ENCODE peak calls at places on chromosomes 7 and 10, in nine cellular contexts. C, E, H, X, T, K, P, R and D are unnamed samples.

GRCh38 chr7:73999664-74000420 is 28.1 kb upstream of the ELN start:
- DNase-seq in C (peak; percentile 77), E (no peak), H (no peak), X (no peak), T (no peak), K (no peak), P (no peak), R (peak; percentile 84), D (no peak)

GRCh38 chr10:104925232-104925851 is 284.3 kb downstream of the SORCS3 start:
- DNase-seq in C (no peak), E (no peak), H (no peak), X (peak; percentile 49), T (no peak), K (peak; percentile 16), P (no peak), R (peak; percentile 26), D (no peak)

GRCh38 chr7:69645683-69646082 is 47.4 kb downstream of the AUTS2 start:
- DNase-seq in C (no peak), E (no peak), H (no peak), X (no peak), T (no peak), K (no peak), P (no peak), R (no peak), D (no peak)

GRCh38 chr7:25580156-25580555 is 351.9 kb upstream of the NPVF start:
- DNase-seq in C (no peak), E (no peak), H (no peak), X (no peak), T (no peak), K (no peak), P (no peak), R (no peak), D (no peak)

GRCh38 chr7:114901771-114902170 is 20.1 kb upstream of the MDFIC start:
- DNase-seq in C (peak; percentile 30), E (no peak), H (peak; percentile 46), X (peak; percentile 87), T (no peak), K (no peak), P (no peak), R (peak; percentile 48), D (no peak)

GRCh38 chr7:96710544-96710943 is 898 bp upstream of the SEM1 start:
- DNase-seq in C (no peak), E (no peak), H (no peak), X (no peak), T (no peak), K (no peak), P (no peak), R (no peak), D (no peak)

GRCh38 chr7:148622887-148623585 is 32.5 kb downstream of the C7orf33 start:
- DNase-seq in C (no peak), E (no peak), H (no peak), X (no peak), T (no peak), K (no peak), P (no peak), R (no peak), D (no peak)

GRCh38 chr10:15384154-15384553 is 13.1 kb upstream of the FAM171A1 start:
- DNase-seq in C (no peak), E (no peak), H (no peak), X (peak; percentile 2), T (no peak), K (no peak), P (no peak), R (no peak), D (no peak)

GRCh38 chr7:76427635-76428034 is 2.9 kb downstream of the ZP3 start:
- DNase-seq in C (no peak), E (no peak), H (no peak), X (no peak), T (no peak), K (no peak), P (no peak), R (no peak), D (no peak)

GRCh38 chr7:76424413-76425111 is at the start of gene ZP3:
- DNase-seq in C (no peak), E (peak; percentile 40), H (no peak), X (no peak), T (no peak), K (no peak), P (no peak), R (no peak), D (no peak)

GRCh38 chr7:76426246-76426645 is 1.5 kb downstream of the ZP3 start:
- DNase-seq in C (no peak), E (no peak), H (no peak), X (no peak), T (no peak), K (no peak), P (no peak), R (no peak), D (no peak)

GRCh38 chr7:76423666-76424412 is 911 bp upstream of the ZP3 start:
- DNase-seq in C (no peak), E (no peak), H (peak; percentile 38), X (no peak), T (no peak), K (no peak), P (no peak), R (peak; percentile 5), D (no peak)

GRCh38 chr7:76425156-76425555 is 406 bp downstream of the ZP3 start:
- DNase-seq in C (no peak), E (no peak), H (no peak), X (no peak), T (no peak), K (no peak), P (no peak), R (no peak), D (no peak)
- TF ChIP-seq CTCF in C (no peak), E (no peak), H (no peak), X (no peak), T (no peak), K (no peak), P (no peak), R (no peak), D (no peak)

GRCh38 chr7:99599836-99600235 is 1.8 kb downstream of the TMEM225B start:
- DNase-seq in C (no peak), E (no peak), H (no peak), X (no peak), T (no peak), K (no peak), P (no peak), R (no peak), D (no peak)

GRCh38 chr7:99597762-99598501 is at the start of gene TMEM225B:
- DNase-seq in C (no peak), E (no peak), H (no peak), X (no peak), T (no peak), K (no peak), P (no peak), R (no peak), D (no peak)

GRCh38 chr7:99605527-99605926 is 7.5 kb downstream of the TMEM225B start:
- DNase-seq in C (no peak), E (no peak), H (no peak), X (no peak), T (no peak), K (no peak), P (no peak), R (no peak), D (no peak)

GRCh38 chr7:99606531-99606930 is 8.5 kb downstream of the TMEM225B start:
- DNase-seq in C (no peak), E (no peak), H (no peak), X (no peak), T (no peak), K (no peak), P (no peak), R (no peak), D (no peak)

DNA sequence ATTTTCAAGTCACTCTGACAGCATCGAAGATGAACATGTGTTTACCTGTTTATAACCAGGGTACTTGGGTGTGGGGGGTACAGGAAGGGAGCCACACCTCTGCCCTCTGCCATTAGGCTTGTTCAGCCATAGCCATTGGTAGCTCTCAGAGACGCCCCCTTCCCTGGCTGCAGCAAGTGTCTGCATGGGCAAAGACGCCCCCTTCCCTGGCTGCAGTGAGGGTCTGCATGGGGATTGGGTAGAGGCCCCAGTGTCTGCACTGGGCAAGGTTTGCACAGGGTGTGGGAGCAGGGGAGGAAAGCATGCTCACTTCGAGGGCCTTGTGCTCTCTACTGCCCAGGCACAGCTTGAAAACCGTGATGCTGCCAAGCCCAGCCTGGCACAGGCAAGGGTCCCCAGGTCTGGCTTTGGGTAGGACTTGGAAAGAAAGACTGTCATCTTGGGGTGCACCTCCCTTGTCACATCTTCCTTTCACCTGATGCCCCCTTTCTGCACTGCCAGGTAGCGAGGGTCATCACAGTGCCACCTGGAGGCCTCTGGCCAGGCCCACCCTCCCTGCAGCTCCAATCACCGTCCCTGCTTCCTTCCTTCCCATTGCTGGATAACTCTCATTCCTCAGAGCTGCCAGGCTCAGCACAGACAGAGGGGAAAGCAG is 3.7 kb downstream of the TMEM225B start:
- DNase-seq in C (no peak), E (no peak), H (no peak), X (no peak), T (no peak), K (no peak), P (no peak), R (no peak), D (no peak)
- TF ChIP-seq CTCF in C (peak; percentile 23), E (no peak), H (no peak), X (peak; percentile 35), T (no peak), K (no peak), P (no peak), R (no peak), D (no peak)

DNA sequence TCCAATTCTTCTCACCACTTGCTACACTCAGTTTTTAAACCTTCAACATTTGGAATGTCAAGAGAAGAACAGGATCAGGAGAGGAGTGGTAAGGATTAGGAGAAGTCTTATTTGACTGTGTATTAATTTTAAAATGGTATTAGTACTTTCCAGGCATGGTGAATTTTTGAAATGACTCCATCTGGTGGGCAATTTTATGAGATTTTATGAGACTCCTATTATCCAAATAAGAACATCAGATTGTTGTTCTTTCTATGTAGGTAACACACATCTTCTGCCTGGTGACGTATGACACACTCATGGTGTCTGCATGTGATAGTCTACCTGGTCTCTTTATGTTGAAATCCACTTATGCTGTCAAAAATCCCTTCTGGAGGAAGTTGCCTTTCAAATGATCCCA is 51.0 kb downstream of the SLC13A1 start:
- DNase-seq in C (no peak), E (no peak), H (no peak), X (peak; percentile 21), T (no peak), K (no peak), P (no peak), R (peak; percentile 14), D (no peak)
- TF ChIP-seq CTCF in C (no peak), E (no peak), H (no peak), X (no peak), T (no peak), K (peak; percentile 10), P (no peak), R (peak; percentile 9), D (no peak)

GRCh38 chr10:110508389-110508788 is 10.7 kb downstream of the DUSP5 start:
- DNase-seq in C (no peak), E (no peak), H (no peak), X (no peak), T (no peak), K (no peak), P (no peak), R (no peak), D (no peak)

GRCh38 chr10:110509560-110509959 is 11.9 kb downstream of the DUSP5 start:
- DNase-seq in C (no peak), E (no peak), H (no peak), X (no peak), T (no peak), K (no peak), P (no peak), R (peak; percentile 7), D (no peak)

GRCh38 chr10:110510086-110510485 is 12.4 kb downstream of the DUSP5 start:
- DNase-seq in C (no peak), E (no peak), H (no peak), X (no peak), T (no peak), K (no peak), P (no peak), R (peak; percentile 20), D (no peak)

GRCh38 chr10:110507303-110507702 is 9.6 kb downstream of the DUSP5 start:
- DNase-seq in C (no peak), E (no peak), H (no peak), X (no peak), T (no peak), K (no peak), P (no peak), R (no peak), D (no peak)

GRCh38 chr10:110508806-110509544 is 11.3 kb downstream of the DUSP5 start:
- DNase-seq in C (no peak), E (no peak), H (no peak), X (no peak), T (no peak), K (peak; percentile 71), P (no peak), R (peak; percentile 10), D (no peak)
- TF ChIP-seq CTCF in C (no peak), E (no peak), H (no peak), X (no peak), T (no peak), K (no peak), P (no peak), R (no peak), D (no peak)